ENCODE peak calls at places on chromosome 5, in five cellular contexts. One of them, this sample, is unnamed.

GRCh38 chr5:166595274-166595951 is 1696.0 kb upstream of the WWC1 start:
- DNase-seq in BJ: no peak
- DNase-seq in activated CD4-positive, alpha-beta T cell treated with anti-CD3 and anti-CD28 coated beads, Interleukin-2, amount 50 U/mL, for 1 hour: no peak
- DNase-seq in neural crest cell: no peak
- DNase-seq in stimulated activated CD4-positive, alpha-beta T cell treated with anti-CD3 and anti-CD28 coated beads, Interleukin-4, amount 100 ng/mL, for 4 hours: no peak
- DNase-seq in this sample: no peak

GRCh38 chr5:95883185-95884020 is 60.9 kb upstream of the GLRX start:
- DNase-seq in activated CD4-positive, alpha-beta T cell treated with anti-CD3 and anti-CD28 coated beads, Interleukin-2, amount 50 U/mL, for 1 hour: no peak
- DNase-seq in neural crest cell: no peak
- DNase-seq in stimulated activated CD4-positive, alpha-beta T cell treated with anti-CD3 and anti-CD28 coated beads, Interleukin-4, amount 100 ng/mL, for 4 hours: no peak
- DNase-seq in BJ: no peak
- DNase-seq in this sample: no peak

GRCh38 chr5:74916831-74917710 is 50.9 kb upstream of the FAM169A start:
- DNase-seq in stimulated activated CD4-positive, alpha-beta T cell treated with anti-CD3 and anti-CD28 coated beads, Interleukin-4, amount 100 ng/mL, for 4 hours: no peak
- DNase-seq in activated CD4-positive, alpha-beta T cell treated with anti-CD3 and anti-CD28 coated beads, Interleukin-2, amount 50 U/mL, for 1 hour: no peak
- DNase-seq in neural crest cell: no peak
- DNase-seq in BJ: no peak
- DNase-seq in this sample: peak

GRCh38 chr5:14946813-14947640 is 75.4 kb upstream of the ANKH start:
- DNase-seq in neural crest cell: no peak
- DNase-seq in BJ: no peak
- DNase-seq in stimulated activated CD4-positive, alpha-beta T cell treated with anti-CD3 and anti-CD28 coated beads, Interleukin-4, amount 100 ng/mL, for 4 hours: no peak
- DNase-seq in activated CD4-positive, alpha-beta T cell treated with anti-CD3 and anti-CD28 coated beads, Interleukin-2, amount 50 U/mL, for 1 hour: peak
- DNase-seq in this sample: peak

GRCh38 chr5:5891350-5891749 is 468.9 kb downstream of the ICE1 start:
- DNase-seq in stimulated activated CD4-positive, alpha-beta T cell treated with anti-CD3 and anti-CD28 coated beads, Interleukin-4, amount 100 ng/mL, for 4 hours: no peak
- DNase-seq in activated CD4-positive, alpha-beta T cell treated with anti-CD3 and anti-CD28 coated beads, Interleukin-2, amount 50 U/mL, for 1 hour: no peak
- DNase-seq in neural crest cell: no peak
- DNase-seq in BJ: no peak
- DNase-seq in this sample: no peak

GRCh38 chr5:35281613-35282012 is 51.3 kb upstream of the PRLR start:
- DNase-seq in neural crest cell: no peak
- DNase-seq in activated CD4-positive, alpha-beta T cell treated with anti-CD3 and anti-CD28 coated beads, Interleukin-2, amount 50 U/mL, for 1 hour: no peak
- DNase-seq in BJ: no peak
- DNase-seq in stimulated activated CD4-positive, alpha-beta T cell treated with anti-CD3 and anti-CD28 coated beads, Interleukin-4, amount 100 ng/mL, for 4 hours: no peak
- DNase-seq in this sample: no peak

GRCh38 chr5:139459451-139459934 is 3.0 kb downstream of the ECSCR start:
- DNase-seq in BJ: no peak
- DNase-seq in stimulated activated CD4-positive, alpha-beta T cell treated with anti-CD3 and anti-CD28 coated beads, Interleukin-4, amount 100 ng/mL, for 4 hours: peak
- DNase-seq in neural crest cell: no peak
- DNase-seq in activated CD4-positive, alpha-beta T cell treated with anti-CD3 and anti-CD28 coated beads, Interleukin-2, amount 50 U/mL, for 1 hour: no peak
- DNase-seq in this sample: peak

GRCh38 chr5:143244990-143245389 is 158.5 kb downstream of the NR3C1 start:
- DNase-seq in BJ: no peak
- DNase-seq in neural crest cell: no peak
- DNase-seq in stimulated activated CD4-positive, alpha-beta T cell treated with anti-CD3 and anti-CD28 coated beads, Interleukin-4, amount 100 ng/mL, for 4 hours: no peak
- DNase-seq in activated CD4-positive, alpha-beta T cell treated with anti-CD3 and anti-CD28 coated beads, Interleukin-2, amount 50 U/mL, for 1 hour: no peak
- DNase-seq in this sample: no peak

GRCh38 chr5:171776747-171777419 is 8.7 kb upstream of the SMIM23 start:
- DNase-seq in activated CD4-positive, alpha-beta T cell treated with anti-CD3 and anti-CD28 coated beads, Interleukin-2, amount 50 U/mL, for 1 hour: no peak
- DNase-seq in BJ: no peak
- DNase-seq in neural crest cell: no peak
- DNase-seq in stimulated activated CD4-positive, alpha-beta T cell treated with anti-CD3 and anti-CD28 coated beads, Interleukin-4, amount 100 ng/mL, for 4 hours: no peak
- DNase-seq in this sample: no peak

GRCh38 chr5:133285583-133286021 is 233.8 kb downstream of the HSPA4 start:
- DNase-seq in activated CD4-positive, alpha-beta T cell treated with anti-CD3 and anti-CD28 coated beads, Interleukin-2, amount 50 U/mL, for 1 hour: no peak
- DNase-seq in BJ: no peak
- DNase-seq in neural crest cell: no peak
- DNase-seq in stimulated activated CD4-positive, alpha-beta T cell treated with anti-CD3 and anti-CD28 coated beads, Interleukin-4, amount 100 ng/mL, for 4 hours: no peak
- DNase-seq in this sample: peak

GRCh38 chr5:139848508-139849100 is 53.0 kb downstream of the PSD2 start:
- DNase-seq in BJ: no peak
- DNase-seq in neural crest cell: peak
- DNase-seq in activated CD4-positive, alpha-beta T cell treated with anti-CD3 and anti-CD28 coated beads, Interleukin-2, amount 50 U/mL, for 1 hour: peak
- DNase-seq in stimulated activated CD4-positive, alpha-beta T cell treated with anti-CD3 and anti-CD28 coated beads, Interleukin-4, amount 100 ng/mL, for 4 hours: peak
- DNase-seq in this sample: peak

GRCh38 chr5:117743337-117743736 is 1168.7 kb upstream of the SEMA6A start:
- DNase-seq in BJ: no peak
- DNase-seq in stimulated activated CD4-positive, alpha-beta T cell treated with anti-CD3 and anti-CD28 coated beads, Interleukin-4, amount 100 ng/mL, for 4 hours: no peak
- DNase-seq in activated CD4-positive, alpha-beta T cell treated with anti-CD3 and anti-CD28 coated beads, Interleukin-2, amount 50 U/mL, for 1 hour: no peak
- DNase-seq in neural crest cell: no peak
- DNase-seq in this sample: no peak

GRCh38 chr5:1544294-1545010 is 20.7 kb upstream of the LPCAT1 start:
- DNase-seq in BJ: no peak
- DNase-seq in activated CD4-positive, alpha-beta T cell treated with anti-CD3 and anti-CD28 coated beads, Interleukin-2, amount 50 U/mL, for 1 hour: no peak
- DNase-seq in stimulated activated CD4-positive, alpha-beta T cell treated with anti-CD3 and anti-CD28 coated beads, Interleukin-4, amount 100 ng/mL, for 4 hours: no peak
- DNase-seq in neural crest cell: no peak
- DNase-seq in this sample: no peak

GRCh38 chr5:137778772-137779564 is 24.8 kb upstream of the HNRNPA0 start:
- DNase-seq in stimulated activated CD4-positive, alpha-beta T cell treated with anti-CD3 and anti-CD28 coated beads, Interleukin-4, amount 100 ng/mL, for 4 hours: no peak
- DNase-seq in neural crest cell: peak
- DNase-seq in BJ: no peak
- DNase-seq in activated CD4-positive, alpha-beta T cell treated with anti-CD3 and anti-CD28 coated beads, Interleukin-2, amount 50 U/mL, for 1 hour: no peak
- DNase-seq in this sample: peak

GRCh38 chr5:75951716-75952115 is 131.5 kb upstream of the SV2C start:
- DNase-seq in stimulated activated CD4-positive, alpha-beta T cell treated with anti-CD3 and anti-CD28 coated beads, Interleukin-4, amount 100 ng/mL, for 4 hours: no peak
- DNase-seq in BJ: no peak
- DNase-seq in neural crest cell: no peak
- DNase-seq in activated CD4-positive, alpha-beta T cell treated with anti-CD3 and anti-CD28 coated beads, Interleukin-2, amount 50 U/mL, for 1 hour: no peak
- DNase-seq in this sample: no peak

GRCh38 chr5:125227333-125228075 is 481.1 kb upstream of the ZNF608 start:
- DNase-seq in neural crest cell: peak
- DNase-seq in stimulated activated CD4-positive, alpha-beta T cell treated with anti-CD3 and anti-CD28 coated beads, Interleukin-4, amount 100 ng/mL, for 4 hours: no peak
- DNase-seq in activated CD4-positive, alpha-beta T cell treated with anti-CD3 and anti-CD28 coated beads, Interleukin-2, amount 50 U/mL, for 1 hour: no peak
- DNase-seq in BJ: no peak
- DNase-seq in this sample: peak

This sample was measured in dermis blood vessel endothelial cell.